ENCODE peak calls at places on chromosomes 1 and 21, in nine cellular contexts. R is GM04504; Q is EH; N is Caco-2; I is RCC 7860; Z is G401; L is mesenchymal stem cell; Y is CD8-positive, alpha-beta T cell; K is stimulated activated naive B cell treated with anti-CD40 and anti-IgM and Interleukin-4, amounts not matched to agents 10 μg/mL and 1 μg/mL and 100 μg/mL, for 72 hours. P is an unnamed sample.

GRCh38 chr1:172515927-172516326 is 17.0 kb upstream of the SUCO start:
- DNase-seq in I (no peak), K (no peak), Q (no peak), L (no peak), N (no peak), Y (no peak), Z (no peak), R (no peak), P (no peak)

GRCh38 chr1:9600861-9601834 is 12.4 kb downstream of the TMEM201 start:
- DNase-seq in Y (no peak), I (no peak), K (no peak), R (no peak), L (no peak), Z (no peak), N (no peak), Q (no peak), P (no peak)

GRCh38 chr1:110606784-110607662 is 865 bp upstream of the KCNA2 start:
- DNase-seq in Z (peak; percentile 39), R (no peak), Q (no peak), N (no peak), I (no peak), Y (no peak), K (peak; percentile 14), L (no peak), P (peak; percentile 51)

GRCh38 chr1:14347186-14347585 is 251.3 kb upstream of the KAZN start:
- DNase-seq in Z (no peak), Y (no peak), I (no peak), Q (no peak), N (no peak), L (no peak), K (no peak), R (no peak), P (no peak)

GRCh38 chr1:15196807-15197530 is 43.4 kb downstream of the TMEM51 start:
- DNase-seq in Z (peak; percentile 58), L (no peak), R (no peak), I (no peak), N (peak; percentile 81), K (no peak), Y (no peak), Q (no peak), P (no peak)

GRCh38 chr21:42362700-42363099 is 3.6 kb downstream of the TFF1 start:
- DNase-seq in I (no peak), L (no peak), N (no peak), Q (no peak), Z (no peak), K (no peak), Y (no peak), R (no peak), P (no peak)

GRCh38 chr1:2575801-2576663 is 10.5 kb upstream of the PRXL2B start:
- DNase-seq in R (no peak), L (no peak), I (no peak), Z (no peak), Q (no peak), Y (no peak), K (no peak), N (peak; percentile 75), P (no peak)

GRCh38 chr1:209080170-209080781 is 503.2 kb upstream of the CAMK1G start:
- DNase-seq in I (no peak), K (no peak), Y (no peak), R (no peak), L (peak; percentile 14), Z (no peak), N (no peak), Q (peak; percentile 81), P (peak; percentile 24)

GRCh38 chr1:230698130-230698529 is 15.8 kb downstream of the AGT start:
- DNase-seq in L (no peak), N (no peak), R (no peak), I (no peak), Z (no peak), Q (no peak), K (no peak), Y (no peak), P (no peak)

GRCh38 chr21:15301014-15301413 is 236.2 kb upstream of the NRIP1 start:
- DNase-seq in L (no peak), Z (no peak), N (no peak), Y (no peak), Q (peak; percentile 2), I (peak; percentile 16), K (no peak), R (no peak), P (no peak)

GRCh38 chr1:108881369-108881768 is 4.6 kb downstream of the GPSM2 start:
- DNase-seq in K (no peak), L (peak; percentile 29), Z (peak; percentile 15), Q (peak; percentile 64), I (no peak), R (no peak), Y (no peak), N (no peak), P (no peak)

GRCh38 chr1:89953929-89954328 is 41.0 kb upstream of the ZNF326 start:
- DNase-seq in I (no peak), Y (no peak), Z (no peak), Q (no peak), K (no peak), N (no peak), R (no peak), L (no peak), P (no peak)

GRCh38 chr1:52192436-52192835 is 50.5 kb downstream of the ZFYVE9 start:
- DNase-seq in R (no peak), N (no peak), K (no peak), I (no peak), Q (peak; percentile 35), Y (no peak), L (no peak), Z (no peak), P (no peak)

GRCh38 chr1:87404306-87404705 is 75.6 kb downstream of the LMO4 start:
- DNase-seq in Q (no peak), N (no peak), I (no peak), L (no peak), R (no peak), K (no peak), Y (no peak), Z (no peak), P (no peak)

GRCh38 chr1:154867841-154868610 is 2.1 kb downstream of the KCNN3 start:
- DNase-seq in I (no peak), L (no peak), Q (no peak), N (no peak), R (no peak), K (no peak), Z (no peak), Y (no peak), P (peak; percentile 64)

GRCh38 chr1:179166663-179167417 is 62.6 kb downstream of the ABL2 start:
- DNase-seq in N (no peak), Y (no peak), I (no peak), R (peak; percentile 37), L (no peak), Q (peak; percentile 88), Z (no peak), K (no peak), P (no peak)

GRCh38 chr1:38815903-38816627 is 43.5 kb downstream of the RRAGC start:
- DNase-seq in L (no peak), Q (no peak), Y (no peak), R (no peak), I (no peak), K (peak; percentile 28), N (no peak), Z (no peak), P (no peak)

GRCh38 chr1:6365047-6365446 is 28.5 kb downstream of the ACOT7 start:
- DNase-seq in I (no peak), K (no peak), R (no peak), L (peak; percentile 74), Z (no peak), Y (no peak), N (no peak), Q (no peak), P (no peak)

GRCh38 chr1:52403566-52404115 is 582 bp downstream of the ORC1 start:
- DNase-seq in K (peak; percentile 45), Y (no peak), R (peak; percentile 54), I (peak; percentile 64), N (peak; percentile 31), Q (peak; percentile 84), L (peak; percentile 88), Z (no peak), P (peak; percentile 85)

GRCh38 chr1:234961468-234962339 is 166.9 kb downstream of the TOMM20 start:
- DNase-seq in L (peak; percentile 92), K (peak; percentile 51), N (no peak), Q (peak; percentile 89), Y (no peak), Z (no peak), I (peak; percentile 82), R (peak; percentile 82), P (peak; percentile 78)

GRCh38 chr1:207803678-207804077 is 51.8 kb downstream of the CD46 start:
- DNase-seq in L (no peak), I (no peak), Y (no peak), Z (no peak), Q (no peak), K (no peak), N (no peak), R (no peak), P (no peak)

GRCh38 chr1:29800522-29800956 is 564.2 kb downstream of the PTPRU start:
- DNase-seq in Q (no peak), N (no peak), I (no peak), K (no peak), Y (no peak), L (no peak), R (no peak), Z (no peak), P (no peak)

GRCh38 chr1:76005755-76006154 is 68.8 kb upstream of the ST6GALNAC3 start:
- DNase-seq in Z (no peak), R (no peak), L (peak; percentile 41), I (no peak), N (no peak), Q (no peak), K (no peak), Y (no peak), P (no peak)

GRCh38 chr21:38898422-38899098 is 92.8 kb downstream of the ETS2 start:
- DNase-seq in R (no peak), L (no peak), N (no peak), Q (peak; percentile 13), Z (no peak), Y (no peak), K (no peak), I (no peak), P (no peak)

GRCh38 chr1:6991271-6991670 is 206.0 kb downstream of the CAMTA1 start:
- DNase-seq in Q (peak; percentile 86), L (peak; percentile 87), I (peak; percentile 81), Z (no peak), R (peak; percentile 23), N (no peak), K (no peak), Y (no peak), P (peak; percentile 79)

GRCh38 chr21:44418108-44418875 is 37.0 kb upstream of the LRRC3 start:
- DNase-seq in R (no peak), L (no peak), Z (no peak), Y (no peak), I (no peak), K (no peak), N (peak; percentile 22), Q (no peak), P (no peak)

GRCh38 chr1:201753492-201753891 is 75.5 kb upstream of the IPO9 start:
- DNase-seq in Q (peak; percentile 77), N (no peak), Z (no peak), Y (no peak), R (no peak), K (no peak), L (no peak), I (no peak), P (no peak)

GRCh38 chr1:216194721-216195120 is 228.5 kb downstream of the USH2A start:
- DNase-seq in Y (no peak), Z (no peak), L (no peak), R (no peak), K (no peak), N (no peak), Q (peak; percentile 24), I (no peak), P (no peak)

GRCh38 chr1:2231667-2232254 is 3.6 kb downstream of the SKI start:
- DNase-seq in R (no peak), N (no peak), Z (peak; percentile 66), K (no peak), I (no peak), Q (peak; percentile 89), Y (peak; percentile 68), L (peak; percentile 83), P (peak; percentile 74)

GRCh38 chr1:26352338-26352679 is 1.6 kb downstream of the CRYBG2 start:
- DNase-seq in R (no peak), Y (no peak), I (peak; percentile 57), L (no peak), N (no peak), Z (no peak), Q (no peak), K (no peak), P (no peak)

GRCh38 chr1:244955661-244956060 is 91.3 kb upstream of the HNRNPU start:
- DNase-seq in K (no peak), N (no peak), Z (no peak), Y (no peak), Q (no peak), I (no peak), L (no peak), R (no peak), P (no peak)